ENCODE peak calls at places on chromosomes 16 and 17, in nine cellular contexts. I is T follicular helper cell; U is CD8-positive, alpha-beta memory T cell; T is pons; K is ureter; N is iris pigment epithelial cell; S is body of pancreas; X is A673; P is LoVo. M is an unnamed sample.

GRCh38 chr16:85347213-85347591 is 234.9 kb upstream of the CIBAR2 start:
- DNase-seq in X (peak), I (no peak), U (no peak), K (no peak), S (no peak), P (no peak), T (peak), N (no peak), M (no peak)

GRCh38 chr16:30658731-30659506 is 688 bp downstream of the FBRS start:
- DNase-seq in N (peak), T (peak), P (no peak), K (peak), S (peak), I (peak), X (peak), U (no peak), M (peak)

GRCh38 chr16:14398014-14398717 is 231.9 kb downstream of the PARN start:
- DNase-seq in X (no peak), I (no peak), U (no peak), K (no peak), N (no peak), P (no peak), S (no peak), T (no peak), M (no peak)

GRCh38 chr16:87431926-87432325 is 39.8 kb downstream of the MAP1LC3B start:
- DNase-seq in K (no peak), I (no peak), X (peak), N (peak), T (peak), U (no peak), P (no peak), S (peak), M (no peak)

GRCh38 chr16:65244811-65245210 is 122.9 kb upstream of the CDH11 start:
- DNase-seq in N (no peak), S (no peak), I (no peak), P (no peak), T (no peak), X (peak), U (no peak), K (no peak), M (no peak)

GRCh38 chr17:31544186-31544585 is 152.7 kb downstream of the RAB11FIP4 start:
- DNase-seq in K (no peak), X (no peak), I (no peak), N (no peak), T (no peak), U (no peak), P (no peak), S (no peak), M (no peak)

GRCh38 chr16:31201511-31202401 is 804 bp downstream of the PYCARD start:
- DNase-seq in P (no peak), S (peak), T (peak), I (peak), K (peak), X (no peak), U (peak), N (peak), M (peak)

GRCh38 chr16:14097182-14097951 is 26.2 kb downstream of the MRTFB start:
- DNase-seq in P (peak), T (no peak), K (peak), N (no peak), I (no peak), S (peak), U (no peak), X (no peak), M (no peak)

GRCh38 chr17:40419559-40420331 is 2.0 kb upstream of the TOP2A start:
- DNase-seq in P (no peak), U (no peak), T (no peak), I (no peak), K (no peak), X (no peak), S (no peak), N (no peak), M (no peak)

GRCh38 chr17:18314059-18314730 is 599 bp downstream of the TOP3A start:
- DNase-seq in S (no peak), N (peak), P (peak), K (no peak), U (no peak), I (no peak), T (peak), X (peak), M (peak)

GRCh38 chr17:76493505-76494167 is 7.6 kb downstream of the RHBDF2 start:
- DNase-seq in S (peak), K (no peak), N (no peak), U (peak), P (no peak), X (no peak), T (no peak), I (no peak), M (no peak)

GRCh38 chr16:65531475-65531874 is 409.6 kb upstream of the CDH11 start:
- DNase-seq in K (no peak), X (no peak), U (no peak), P (no peak), I (no peak), T (no peak), S (no peak), N (no peak), M (no peak)

GRCh38 chr17:79420318-79421243 is 190.3 kb downstream of the RBFOX3 start:
- DNase-seq in N (peak), U (no peak), X (peak), P (no peak), K (no peak), T (no peak), I (no peak), S (no peak), M (no peak)

GRCh38 chr17:2580156-2580555 is 13.3 kb upstream of the PAFAH1B1 start:
- DNase-seq in P (no peak), U (no peak), K (no peak), S (no peak), I (no peak), X (no peak), T (peak), N (no peak), M (peak)

GRCh38 chr16:50360033-50360778 is 8.6 kb downstream of the BRD7 start:
- DNase-seq in K (no peak), I (no peak), X (no peak), S (peak), T (no peak), N (peak), U (no peak), P (no peak), M (no peak)

GRCh38 chr17:48456584-48456983 is 26.6 kb upstream of the SKAP1 start:
- DNase-seq in P (peak), S (no peak), X (no peak), U (no peak), I (no peak), N (no peak), K (no peak), T (no peak), M (no peak)

GRCh38 chr16:74862743-74863244 is 88.2 kb upstream of the FA2H start:
- DNase-seq in K (no peak), U (no peak), N (peak), S (no peak), X (peak), P (peak), I (no peak), T (peak), M (peak)

GRCh38 chr17:17729620-17730249 is 48.5 kb downstream of the RAI1 start:
- DNase-seq in X (no peak), N (no peak), I (peak), T (peak), P (no peak), U (peak), S (no peak), K (no peak), M (no peak)

GRCh38 chr17:77374170-77374936 is 233.6 kb downstream of the SEC14L1 start:
- DNase-seq in K (peak), T (peak), U (peak), X (peak), P (no peak), S (peak), N (peak), I (peak), M (peak)

GRCh38 chr17:65684631-65685030 is 123.2 kb upstream of the AXIN2 start:
- DNase-seq in U (no peak), T (no peak), P (no peak), X (no peak), N (peak), S (no peak), K (no peak), I (no peak), M (no peak)

GRCh38 chr16:7321661-7322060 is 11.0 kb upstream of the RBFOX1 start:
- DNase-seq in K (no peak), T (no peak), S (no peak), X (no peak), P (no peak), N (no peak), U (no peak), I (no peak), M (no peak)

GRCh38 chr17:8138672-8139371 is 13.4 kb downstream of the PER1 start:
- DNase-seq in T (peak), S (peak), K (peak), U (peak), P (peak), N (peak), X (peak), I (peak), M (peak)

GRCh38 chr17:21318439-21318838 is 33.9 kb downstream of the MAP2K3 start:
- DNase-seq in P (no peak), K (no peak), T (no peak), I (no peak), X (no peak), U (no peak), N (no peak), S (no peak), M (no peak)

GRCh38 chr17:74712756-74713155 is at the start of gene CD300LF:
- DNase-seq in N (no peak), T (peak), K (no peak), P (no peak), S (peak), I (no peak), X (no peak), U (no peak), M (peak)

GRCh38 chr16:53130193-53131049 is 75.6 kb downstream of the CHD9 start:
- DNase-seq in P (peak), N (peak), U (peak), I (peak), T (peak), K (peak), S (peak), X (peak), M (peak)